ENCODE peak calls at places on chromosome 7, in eight cellular contexts. One of them, this sample, is unnamed.

GRCh38 chr7:97187067-97187466 is 69.6 kb downstream of the SDHAF3 start:
- DNase-seq in BJ: peak
- DNase-seq in mammary epithelial cell: peak
- DNase-seq in neuronal stem cell: no peak
- DNase-seq in tibial artery: no peak
- DNase-seq in HCT116: no peak
- DNase-seq in left ventricle myocardium inferior: no peak
- DNase-seq in body of pancreas: peak
- DNase-seq in this sample: peak

GRCh38 chr7:141697211-141697871 is 4.6 kb downstream of the DENND11 start:
- DNase-seq in BJ: no peak
- DNase-seq in left ventricle myocardium inferior: no peak
- DNase-seq in neuronal stem cell: no peak
- DNase-seq in mammary epithelial cell: peak
- DNase-seq in tibial artery: no peak
- DNase-seq in HCT116: no peak
- DNase-seq in body of pancreas: peak
- DNase-seq in this sample: no peak

GRCh38 chr7:70474639-70475234 is 657.2 kb upstream of the GALNT17 start:
- DNase-seq in body of pancreas: no peak
- DNase-seq in neuronal stem cell: no peak
- DNase-seq in BJ: no peak
- DNase-seq in HCT116: no peak
- DNase-seq in mammary epithelial cell: no peak
- DNase-seq in left ventricle myocardium inferior: peak
- DNase-seq in tibial artery: no peak
- DNase-seq in this sample: no peak

GRCh38 chr7:22417349-22417748 is 60.4 kb upstream of the RAPGEF5 start:
- DNase-seq in neuronal stem cell: no peak
- DNase-seq in mammary epithelial cell: no peak
- DNase-seq in BJ: no peak
- DNase-seq in tibial artery: no peak
- DNase-seq in body of pancreas: no peak
- DNase-seq in HCT116: no peak
- DNase-seq in left ventricle myocardium inferior: no peak
- DNase-seq in this sample: peak

GRCh38 chr7:84187813-84188212 is 6.8 kb downstream of the SEMA3A start:
- DNase-seq in body of pancreas: no peak
- DNase-seq in BJ: no peak
- DNase-seq in left ventricle myocardium inferior: no peak
- DNase-seq in HCT116: no peak
- DNase-seq in neuronal stem cell: no peak
- DNase-seq in mammary epithelial cell: peak
- DNase-seq in tibial artery: no peak
- DNase-seq in this sample: no peak

GRCh38 chr7:148772297-148773089 is 73.8 kb downstream of the CUL1 start:
- DNase-seq in mammary epithelial cell: peak
- DNase-seq in tibial artery: no peak
- DNase-seq in left ventricle myocardium inferior: no peak
- DNase-seq in HCT116: peak
- DNase-seq in neuronal stem cell: no peak
- DNase-seq in body of pancreas: no peak
- DNase-seq in BJ: peak
- DNase-seq in this sample: peak

GRCh38 chr7:97118306-97118917 is 914 bp downstream of the SDHAF3 start:
- DNase-seq in mammary epithelial cell: no peak
- DNase-seq in HCT116: no peak
- DNase-seq in left ventricle myocardium inferior: no peak
- DNase-seq in neuronal stem cell: no peak
- DNase-seq in body of pancreas: no peak
- DNase-seq in BJ: no peak
- DNase-seq in tibial artery: no peak
- DNase-seq in this sample: no peak

GRCh38 chr7:107503667-107504066 is 33.8 kb downstream of the GPR22 start:
- DNase-seq in neuronal stem cell: no peak
- DNase-seq in mammary epithelial cell: no peak
- DNase-seq in BJ: no peak
- DNase-seq in HCT116: no peak
- DNase-seq in body of pancreas: no peak
- DNase-seq in tibial artery: no peak
- DNase-seq in left ventricle myocardium inferior: no peak
- DNase-seq in this sample: no peak

GRCh38 chr7:103524042-103524907 is 78.3 kb upstream of the SLC26A5 start:
- DNase-seq in HCT116: peak
- DNase-seq in left ventricle myocardium inferior: no peak
- DNase-seq in tibial artery: no peak
- DNase-seq in body of pancreas: no peak
- DNase-seq in neuronal stem cell: peak
- DNase-seq in mammary epithelial cell: peak
- DNase-seq in BJ: no peak
- DNase-seq in this sample: no peak

GRCh38 chr7:21568762-21569161 is 25.9 kb downstream of the DNAH11 start:
- DNase-seq in tibial artery: no peak
- DNase-seq in mammary epithelial cell: no peak
- DNase-seq in HCT116: no peak
- DNase-seq in body of pancreas: no peak
- DNase-seq in BJ: no peak
- DNase-seq in neuronal stem cell: no peak
- DNase-seq in left ventricle myocardium inferior: no peak
- DNase-seq in this sample: no peak

GRCh38 chr7:100983451-100984187 is 14.3 kb downstream of the MUC12 start:
- DNase-seq in body of pancreas: peak
- DNase-seq in left ventricle myocardium inferior: no peak
- DNase-seq in HCT116: peak
- DNase-seq in neuronal stem cell: no peak
- DNase-seq in mammary epithelial cell: peak
- DNase-seq in BJ: peak
- DNase-seq in tibial artery: no peak
- DNase-seq in this sample: no peak

GRCh38 chr7:101154693-101155102 is 422 bp downstream of the AP1S1 start:
- DNase-seq in HCT116: no peak
- DNase-seq in BJ: no peak
- DNase-seq in body of pancreas: no peak
- DNase-seq in mammary epithelial cell: no peak
- DNase-seq in neuronal stem cell: no peak
- DNase-seq in left ventricle myocardium inferior: no peak
- DNase-seq in tibial artery: no peak
- DNase-seq in this sample: no peak

GRCh38 chr7:12647364-12648219 is 39.8 kb upstream of the ARL4A start:
- DNase-seq in neuronal stem cell: no peak
- DNase-seq in BJ: no peak
- DNase-seq in mammary epithelial cell: peak
- DNase-seq in left ventricle myocardium inferior: no peak
- DNase-seq in HCT116: peak
- DNase-seq in body of pancreas: peak
- DNase-seq in tibial artery: no peak
- DNase-seq in this sample: no peak

GRCh38 chr7:7157177-7157886 is 25.0 kb upstream of the C1GALT1 start:
- DNase-seq in mammary epithelial cell: peak
- DNase-seq in left ventricle myocardium inferior: no peak
- DNase-seq in HCT116: no peak
- DNase-seq in BJ: peak
- DNase-seq in neuronal stem cell: no peak
- DNase-seq in tibial artery: peak
- DNase-seq in body of pancreas: no peak
- DNase-seq in this sample: no peak

GRCh38 chr7:7156663-7157062 is 25.7 kb upstream of the C1GALT1 start:
- DNase-seq in BJ: no peak
- DNase-seq in neuronal stem cell: no peak
- DNase-seq in tibial artery: no peak
- DNase-seq in left ventricle myocardium inferior: no peak
- DNase-seq in body of pancreas: no peak
- DNase-seq in HCT116: no peak
- DNase-seq in mammary epithelial cell: no peak
- DNase-seq in this sample: no peak

GRCh38 chr7:7164590-7164989 is 17.8 kb upstream of the C1GALT1 start:
- DNase-seq in BJ: no peak
- DNase-seq in neuronal stem cell: no peak
- DNase-seq in tibial artery: no peak
- DNase-seq in body of pancreas: peak
- DNase-seq in HCT116: no peak
- DNase-seq in mammary epithelial cell: no peak
- DNase-seq in left ventricle myocardium inferior: no peak
- DNase-seq in this sample: no peak

GRCh38 chr7:7157887-7158271 is 24.5 kb upstream of the C1GALT1 start:
- DNase-seq in tibial artery: no peak
- DNase-seq in body of pancreas: no peak
- DNase-seq in BJ: peak
- DNase-seq in neuronal stem cell: no peak
- DNase-seq in left ventricle myocardium inferior: no peak
- DNase-seq in mammary epithelial cell: peak
- DNase-seq in HCT116: no peak
- DNase-seq in this sample: no peak

GRCh38 chr7:7159063-7159645 is 23.2 kb upstream of the C1GALT1 start:
- DNase-seq in left ventricle myocardium inferior: no peak
- DNase-seq in tibial artery: no peak
- DNase-seq in BJ: no peak
- DNase-seq in body of pancreas: no peak
- DNase-seq in neuronal stem cell: no peak
- DNase-seq in HCT116: no peak
- DNase-seq in mammary epithelial cell: no peak
- DNase-seq in this sample: no peak
- H3K4me3 ChIP-seq in left ventricle myocardium inferior: no peak
- H3K4me3 ChIP-seq in tibial artery: no peak
- H3K4me3 ChIP-seq in BJ: no peak
- H3K4me3 ChIP-seq in body of pancreas: no peak
- H3K4me3 ChIP-seq in neuronal stem cell: no peak
- H3K4me3 ChIP-seq in HCT116: no peak
- H3K4me3 ChIP-seq in mammary epithelial cell: peak
- H3K4me3 ChIP-seq in this sample: no peak

GRCh38 chr7:130292682-130293257 is at the start of gene CPA4:
- DNase-seq in body of pancreas: peak
- DNase-seq in left ventricle myocardium inferior: no peak
- DNase-seq in neuronal stem cell: no peak
- DNase-seq in BJ: peak
- DNase-seq in HCT116: peak
- DNase-seq in tibial artery: peak
- DNase-seq in mammary epithelial cell: peak
- DNase-seq in this sample: no peak
- H3K4me3 ChIP-seq in body of pancreas: no peak
- H3K4me3 ChIP-seq in left ventricle myocardium inferior: no peak
- H3K4me3 ChIP-seq in neuronal stem cell: no peak
- H3K4me3 ChIP-seq in BJ: peak
- H3K4me3 ChIP-seq in HCT116: no peak
- H3K4me3 ChIP-seq in tibial artery: no peak
- H3K4me3 ChIP-seq in mammary epithelial cell: peak
- H3K4me3 ChIP-seq in this sample: no peak

DNA sequence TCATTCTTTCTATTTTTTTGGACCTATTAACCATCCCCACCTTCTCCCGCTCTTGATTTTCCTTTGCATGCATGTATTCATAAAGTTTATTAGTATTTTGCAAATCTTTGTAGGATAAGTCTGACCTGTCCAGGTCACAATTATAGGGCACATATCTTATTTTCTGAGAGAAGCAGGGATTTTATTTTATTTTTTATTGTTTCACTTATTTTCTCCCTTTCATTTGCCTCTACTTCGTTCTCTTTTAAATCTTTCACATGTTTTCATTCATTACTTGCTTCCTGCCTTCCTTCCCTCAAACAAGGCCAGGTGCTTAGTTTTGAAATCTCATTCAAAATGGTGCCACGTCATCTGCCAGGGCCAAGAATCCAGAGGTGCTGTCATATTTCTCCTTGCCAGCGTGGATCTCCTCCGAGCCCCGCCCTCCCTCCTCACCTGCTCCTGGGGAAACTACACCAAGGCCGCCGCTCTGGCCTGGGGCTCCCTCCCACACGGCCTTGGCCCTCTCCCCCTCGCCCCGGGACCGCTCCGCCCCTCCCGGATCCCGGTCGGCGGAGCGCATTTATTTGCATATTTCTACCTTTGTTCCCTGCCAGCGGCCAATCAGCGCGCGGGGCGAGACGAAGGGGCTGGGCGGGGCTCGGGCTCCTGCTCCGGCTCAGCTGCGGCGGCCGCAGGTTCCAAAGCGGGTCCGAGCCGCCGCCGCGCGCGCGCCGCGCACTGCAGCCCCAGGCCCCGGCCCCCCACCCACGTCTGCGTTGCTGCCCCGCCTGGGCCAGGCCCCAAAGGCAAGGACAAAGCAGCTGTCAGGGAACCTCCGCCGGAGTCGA is at the start of gene TSPAN13:
- DNase-seq in HCT116: peak
- DNase-seq in tibial artery: peak
- DNase-seq in BJ: no peak
- DNase-seq in mammary epithelial cell: peak
- DNase-seq in body of pancreas: peak
- DNase-seq in neuronal stem cell: peak
- DNase-seq in left ventricle myocardium inferior: peak
- DNase-seq in this sample: peak
- H3K4me3 ChIP-seq in HCT116: peak
- H3K4me3 ChIP-seq in tibial artery: peak
- H3K4me3 ChIP-seq in BJ: peak
- H3K4me3 ChIP-seq in mammary epithelial cell: peak
- H3K4me3 ChIP-seq in body of pancreas: peak
- H3K4me3 ChIP-seq in neuronal stem cell: peak
- H3K4me3 ChIP-seq in left ventricle myocardium inferior: peak
- H3K4me3 ChIP-seq in this sample: peak

GRCh38 chr7:37408241-37408884 is 40.3 kb downstream of the ELMO1 start:
- DNase-seq in HCT116: no peak
- DNase-seq in BJ: no peak
- DNase-seq in mammary epithelial cell: no peak
- DNase-seq in neuronal stem cell: no peak
- DNase-seq in tibial artery: no peak
- DNase-seq in left ventricle myocardium inferior: no peak
- DNase-seq in body of pancreas: no peak
- DNase-seq in this sample: no peak
- H3K4me3 ChIP-seq in HCT116: no peak
- H3K4me3 ChIP-seq in BJ: no peak
- H3K4me3 ChIP-seq in mammary epithelial cell: no peak
- H3K4me3 ChIP-seq in neuronal stem cell: no peak
- H3K4me3 ChIP-seq in tibial artery: no peak
- H3K4me3 ChIP-seq in left ventricle myocardium inferior: peak
- H3K4me3 ChIP-seq in body of pancreas: no peak
- H3K4me3 ChIP-seq in this sample: no peak

This sample was measured in WERI-Rb-1.